ENCODE peak calls at places on chromosomes 13 and 19, in four cellular contexts. One of them, this sample, is unnamed.

GRCh38 chr19:52212572-52213255 is 22.9 kb downstream of the PPP2R1A start:
- DNase-seq in GM12865: no peak
- DNase-seq in B cell: no peak
- DNase-seq in heart left ventricle: no peak
- DNase-seq in this sample: no peak

GRCh38 chr19:15269806-15270205 is 37.6 kb upstream of the EPHX3 start:
- DNase-seq in GM12865: no peak
- DNase-seq in B cell: no peak
- DNase-seq in heart left ventricle: no peak
- DNase-seq in this sample: no peak

GRCh38 chr19:33752945-33753344 is 43.7 kb upstream of the KCTD15 start:
- DNase-seq in heart left ventricle: no peak
- DNase-seq in B cell: no peak
- DNase-seq in GM12865: no peak
- DNase-seq in this sample: no peak

GRCh38 chr19:18794029-18794313 is 2.9 kb upstream of the COMP start:
- DNase-seq in GM12865: no peak
- DNase-seq in heart left ventricle: no peak
- DNase-seq in B cell: no peak
- DNase-seq in this sample: no peak

GRCh38 chr19:49863254-49863934 is 4.0 kb downstream of the PNKP start:
- DNase-seq in B cell: no peak
- DNase-seq in GM12865: no peak
- DNase-seq in heart left ventricle: no peak
- DNase-seq in this sample: no peak

GRCh38 chr13:97889803-97890202 is 63.7 kb upstream of the IPO5 start:
- DNase-seq in heart left ventricle: peak
- DNase-seq in B cell: no peak
- DNase-seq in GM12865: no peak
- DNase-seq in this sample: no peak

GRCh38 chr13:40247845-40248244 is 418.6 kb downstream of the FOXO1 start:
- DNase-seq in heart left ventricle: no peak
- DNase-seq in B cell: no peak
- DNase-seq in GM12865: no peak
- DNase-seq in this sample: no peak

GRCh38 chr19:46659151-46660007 is 1.6 kb downstream of the DACT3 start:
- DNase-seq in B cell: no peak
- DNase-seq in GM12865: no peak
- DNase-seq in heart left ventricle: peak
- DNase-seq in this sample: no peak

GRCh38 chr19:53010494-53010893 is 3.2 kb upstream of the ERVV-1 start:
- DNase-seq in heart left ventricle: no peak
- DNase-seq in B cell: no peak
- DNase-seq in GM12865: no peak
- DNase-seq in this sample: no peak

GRCh38 chr19:29216021-29216420 is 3.1 kb upstream of the UQCRFS1 start:
- DNase-seq in B cell: no peak
- DNase-seq in heart left ventricle: no peak
- DNase-seq in GM12865: no peak
- DNase-seq in this sample: no peak

GRCh38 chr13:33111414-33112110 is 95.3 kb downstream of the KL start:
- DNase-seq in B cell: no peak
- DNase-seq in GM12865: no peak
- DNase-seq in heart left ventricle: no peak
- DNase-seq in this sample: no peak

GRCh38 chr13:52127783-52128702 is 830 bp downstream of the NEK5 start:
- DNase-seq in heart left ventricle: no peak
- DNase-seq in GM12865: peak
- DNase-seq in B cell: peak
- DNase-seq in this sample: no peak

GRCh38 chr13:106709509-106709908 is 141.6 kb upstream of the ARGLU1 start:
- DNase-seq in heart left ventricle: peak
- DNase-seq in GM12865: no peak
- DNase-seq in B cell: no peak
- DNase-seq in this sample: no peak

GRCh38 chr13:100789481-100789880 is 114.9 kb upstream of the TMTC4 start:
- DNase-seq in B cell: no peak
- DNase-seq in GM12865: no peak
- DNase-seq in heart left ventricle: no peak
- DNase-seq in this sample: no peak

GRCh38 chr13:101917833-101918755 is 465.6 kb downstream of the ITGBL1 start:
- DNase-seq in GM12865: no peak
- DNase-seq in B cell: no peak
- DNase-seq in heart left ventricle: no peak
- DNase-seq in this sample: no peak

GRCh38 chr19:17623224-17623935 is 64.8 kb downstream of the UNC13A start:
- DNase-seq in heart left ventricle: no peak
- DNase-seq in GM12865: no peak
- DNase-seq in B cell: no peak
- DNase-seq in this sample: no peak

DNA sequence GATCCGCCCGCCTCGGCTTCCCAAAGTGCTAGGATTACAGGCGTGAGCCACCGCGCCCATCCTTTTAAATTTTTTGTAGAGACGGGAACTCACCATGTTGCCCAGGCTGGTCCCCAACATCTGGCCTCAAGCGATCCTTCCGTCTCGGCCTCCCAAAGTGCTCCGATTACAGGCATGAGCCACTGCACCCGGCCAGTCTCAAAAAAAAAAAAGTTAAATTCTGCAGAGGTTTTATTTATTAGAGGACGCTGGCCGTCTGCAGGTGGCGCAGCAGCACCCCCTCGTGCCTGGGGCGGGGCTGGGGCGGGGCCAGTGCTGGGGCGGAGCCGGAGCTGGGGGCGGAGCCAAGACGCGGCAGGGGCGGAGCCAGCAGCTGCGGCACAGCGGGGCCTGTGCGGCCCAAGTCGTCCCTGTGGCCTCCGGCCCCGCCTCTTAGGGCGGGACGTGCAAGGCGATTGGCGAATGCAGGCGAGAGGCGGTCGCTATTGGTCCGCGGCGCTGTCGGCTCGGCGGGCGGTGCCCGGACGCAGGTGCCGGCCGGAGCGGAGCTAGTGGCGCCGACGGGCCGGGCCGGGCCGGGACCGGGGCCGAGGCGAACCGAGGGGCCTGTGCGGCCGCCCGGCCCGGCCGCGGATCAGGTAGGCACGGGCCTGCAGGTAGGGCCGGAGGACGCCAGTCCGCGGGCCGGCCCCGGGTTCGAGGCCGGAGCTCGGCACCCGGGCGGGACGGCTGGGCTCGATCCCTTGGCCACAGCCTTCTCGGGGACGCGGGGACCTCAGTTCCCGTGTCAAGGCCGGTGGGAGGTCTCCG is at the start of gene MARCHF2:
- DNase-seq in GM12865: peak
- DNase-seq in heart left ventricle: peak
- DNase-seq in B cell: peak
- DNase-seq in this sample: peak
- TF ChIP-seq CTCF in GM12865: peak
- TF ChIP-seq CTCF in heart left ventricle: peak
- TF ChIP-seq CTCF in B cell: peak
- TF ChIP-seq CTCF in this sample: peak

DNA sequence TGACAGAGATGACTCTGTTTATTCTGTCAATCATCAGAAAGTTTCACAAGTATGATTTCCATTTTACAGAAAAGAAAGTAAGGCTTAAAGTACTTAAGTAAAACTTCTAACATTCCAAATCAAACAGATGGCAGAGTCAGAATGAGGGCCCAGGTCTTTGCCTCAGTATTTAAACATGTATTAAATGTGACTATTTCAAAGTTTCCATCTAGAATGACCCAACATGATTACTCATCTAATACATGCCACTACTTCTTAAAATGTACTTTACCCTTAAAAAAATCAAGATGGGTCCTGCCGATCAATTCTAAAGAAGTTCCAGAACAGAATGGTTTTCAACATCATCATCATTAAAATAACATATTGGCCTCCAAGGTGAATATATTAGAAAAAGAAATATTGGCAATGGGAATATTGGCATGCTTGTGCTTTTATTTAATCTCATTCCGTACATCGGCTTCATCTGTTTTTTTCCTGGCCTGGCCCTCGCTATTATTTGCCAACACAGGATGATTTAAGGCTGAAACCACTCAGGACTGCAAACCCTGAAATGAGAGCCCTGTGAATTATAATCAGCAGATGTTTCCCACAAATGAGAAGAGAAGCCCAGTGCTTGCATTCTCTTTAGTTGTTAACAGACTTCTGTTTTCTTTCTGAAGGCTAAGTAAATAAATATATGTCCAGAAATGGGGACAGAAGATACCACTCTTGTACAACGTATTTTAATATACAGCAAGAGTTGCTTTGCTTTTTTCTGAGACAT is 340.0 kb downstream of the DNAJC15 start:
- DNase-seq in GM12865: no peak
- DNase-seq in B cell: no peak
- DNase-seq in heart left ventricle: no peak
- DNase-seq in this sample: peak
- TF ChIP-seq CTCF in GM12865: no peak
- TF ChIP-seq CTCF in B cell: no peak
- TF ChIP-seq CTCF in heart left ventricle: no peak
- TF ChIP-seq CTCF in this sample: no peak

DNA sequence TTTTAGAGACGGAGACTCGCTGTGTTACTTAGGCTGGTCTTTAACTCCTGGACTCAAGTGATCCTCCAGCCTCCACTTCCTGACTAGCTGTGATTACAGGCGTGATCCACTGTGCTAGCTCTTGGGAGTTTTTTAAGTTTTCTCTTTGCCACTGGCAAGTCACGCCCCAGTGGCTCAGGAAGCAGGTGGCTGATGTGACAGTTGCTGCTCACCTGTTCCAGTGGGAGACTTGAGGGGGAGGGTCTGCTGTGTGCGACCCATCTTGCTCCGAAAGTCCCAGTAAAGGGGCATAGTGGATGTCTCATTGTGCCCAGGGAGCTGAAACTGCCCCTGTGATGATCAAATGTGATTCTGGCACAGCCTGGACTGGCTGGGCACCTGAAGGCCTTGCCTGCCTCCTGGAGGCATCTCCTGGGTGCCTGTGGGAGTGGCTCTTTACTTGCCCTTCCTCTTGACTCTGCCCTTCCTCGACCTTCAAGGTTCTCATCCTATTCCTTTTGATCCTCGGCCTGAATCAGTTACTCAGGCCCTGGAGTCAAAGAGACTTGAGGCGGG is 7.8 kb downstream of the SMARCA4 start:
- DNase-seq in B cell: no peak
- DNase-seq in GM12865: peak
- DNase-seq in heart left ventricle: no peak
- DNase-seq in this sample: no peak
- TF ChIP-seq CTCF in B cell: no peak
- TF ChIP-seq CTCF in GM12865: no peak
- TF ChIP-seq CTCF in heart left ventricle: no peak
- TF ChIP-seq CTCF in this sample: no peak

DNA sequence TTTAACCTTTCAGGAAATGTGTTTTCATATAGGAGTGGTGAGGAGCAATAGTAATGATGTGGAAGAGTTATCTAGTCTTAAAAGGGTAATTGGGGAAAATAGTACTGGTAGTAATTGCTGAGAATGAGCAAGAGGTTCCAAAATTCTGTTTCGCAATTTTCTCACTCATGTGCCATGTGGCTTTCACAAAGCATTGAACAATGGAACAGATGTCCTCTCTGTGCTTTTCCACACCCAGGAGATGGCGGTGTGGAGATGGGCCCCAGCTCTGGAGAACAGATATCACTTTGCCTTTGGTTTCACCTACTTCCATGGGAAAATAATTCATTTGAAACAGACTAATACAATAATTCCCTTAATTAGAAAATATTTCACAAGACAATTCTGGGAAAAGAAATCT is 170.0 kb upstream of the SLC10A2 start:
- DNase-seq in GM12865: no peak
- DNase-seq in B cell: no peak
- DNase-seq in heart left ventricle: no peak
- DNase-seq in this sample: no peak
- TF ChIP-seq CTCF in GM12865: peak
- TF ChIP-seq CTCF in B cell: no peak
- TF ChIP-seq CTCF in heart left ventricle: no peak
- TF ChIP-seq CTCF in this sample: no peak

DNA sequence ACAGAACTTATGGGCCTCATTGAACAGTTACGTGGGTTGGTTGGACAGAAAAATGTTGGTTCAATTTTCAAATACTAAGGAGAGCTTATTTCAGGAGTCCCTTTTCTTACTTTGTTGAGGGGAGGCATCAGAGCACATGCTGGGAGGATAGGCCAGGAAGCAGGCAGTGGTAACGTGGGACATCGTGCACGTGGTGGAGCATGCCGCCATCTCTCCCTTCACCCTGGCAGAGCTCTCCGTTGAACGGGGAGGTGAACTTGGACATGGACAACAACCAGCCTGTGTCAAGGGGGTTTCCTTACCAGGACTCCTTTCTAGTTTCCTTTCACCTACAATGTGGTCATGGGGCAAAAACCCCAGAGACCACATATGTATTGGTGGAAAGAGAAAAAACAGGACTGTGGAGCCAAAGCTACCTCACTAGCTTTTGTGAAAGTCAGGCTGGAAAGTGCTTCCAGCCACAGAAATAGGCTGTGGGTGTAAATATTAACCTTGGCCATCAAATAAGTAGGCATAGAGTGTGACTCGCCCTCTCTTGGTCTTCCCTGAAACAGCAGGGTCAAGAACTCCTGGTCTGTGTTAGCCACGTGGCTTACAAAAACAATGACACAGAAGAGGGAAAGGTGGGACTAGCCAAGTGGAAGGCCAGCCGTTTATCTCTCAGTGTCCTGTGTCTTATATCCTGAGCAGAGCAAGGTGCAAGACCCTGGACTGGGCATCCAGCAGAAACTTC is 14.4 kb downstream of the MICOS13 start:
- DNase-seq in GM12865: peak
- DNase-seq in heart left ventricle: no peak
- DNase-seq in B cell: no peak
- DNase-seq in this sample: no peak
- TF ChIP-seq CTCF in GM12865: no peak
- TF ChIP-seq CTCF in heart left ventricle: no peak
- TF ChIP-seq CTCF in B cell: no peak
- TF ChIP-seq CTCF in this sample: no peak

GRCh38 chr13:94550030-94550738 is 45.8 kb downstream of the TGDS start:
- DNase-seq in B cell: peak
- DNase-seq in heart left ventricle: no peak
- DNase-seq in GM12865: no peak
- DNase-seq in this sample: no peak

GRCh38 chr13:94552095-94552494 is 43.9 kb downstream of the TGDS start:
- DNase-seq in B cell: no peak
- DNase-seq in heart left ventricle: no peak
- DNase-seq in GM12865: peak
- DNase-seq in this sample: no peak

GRCh38 chr13:94546071-94546839 is 49.7 kb downstream of the TGDS start:
- DNase-seq in B cell: no peak
- DNase-seq in GM12865: no peak
- DNase-seq in heart left ventricle: no peak
- DNase-seq in this sample: no peak

GRCh38 chr13:94549241-94550029 is 46.5 kb downstream of the TGDS start:
- DNase-seq in GM12865: peak
- DNase-seq in B cell: peak
- DNase-seq in heart left ventricle: peak
- DNase-seq in this sample: peak

GRCh38 chr13:94548382-94549240 is 47.3 kb downstream of the TGDS start:
- DNase-seq in GM12865: no peak
- DNase-seq in heart left ventricle: peak
- DNase-seq in B cell: peak
- DNase-seq in this sample: no peak
- TF ChIP-seq CTCF in GM12865: peak
- TF ChIP-seq CTCF in heart left ventricle: no peak
- TF ChIP-seq CTCF in B cell: peak
- TF ChIP-seq CTCF in this sample: peak